ENCODE peak calls at places on chromosomes 3 and 15, in four cellular contexts. One of them, this sample, is unnamed.

GRCh38 chr3:43286886-43287301 is 554 bp downstream of the SNRK start:
- DNase-seq in A549: peak
- DNase-seq in osteoblast: peak
- DNase-seq in uterus: no peak
- DNase-seq in this sample: peak

GRCh38 chr3:13584427-13584891 is 35.5 kb downstream of the FBLN2 start:
- DNase-seq in A549: no peak
- DNase-seq in osteoblast: peak
- DNase-seq in uterus: no peak
- DNase-seq in this sample: no peak

GRCh38 chr3:184259878-184260570 is 1.3 kb downstream of the CAMK2N2 start:
- DNase-seq in A549: peak
- DNase-seq in osteoblast: peak
- DNase-seq in uterus: peak
- DNase-seq in this sample: no peak

GRCh38 chr3:183870563-183870962 is 14.1 kb downstream of the PARL start:
- DNase-seq in A549: no peak
- DNase-seq in osteoblast: no peak
- DNase-seq in uterus: no peak
- DNase-seq in this sample: no peak

GRCh38 chr3:114218006-114218405 is 19.4 kb downstream of the ZNF80 start:
- DNase-seq in A549: no peak
- DNase-seq in osteoblast: no peak
- DNase-seq in uterus: no peak
- DNase-seq in this sample: peak

GRCh38 chr3:153829596-153830170 is 291.5 kb upstream of the ARHGEF26 start:
- DNase-seq in A549: no peak
- DNase-seq in osteoblast: no peak
- DNase-seq in uterus: no peak
- DNase-seq in this sample: peak

GRCh38 chr3:129003578-129004112 is 2.5 kb downstream of the EFCC1 start:
- DNase-seq in A549: no peak
- DNase-seq in osteoblast: peak
- DNase-seq in uterus: no peak
- DNase-seq in this sample: no peak

GRCh38 chr3:194996746-194997145 is 274.2 kb downstream of the XXYLT1 start:
- DNase-seq in A549: no peak
- DNase-seq in osteoblast: no peak
- DNase-seq in uterus: no peak
- DNase-seq in this sample: no peak

GRCh38 chr15:74243431-74243830 is 7.3 kb downstream of the CCDC33 start:
- DNase-seq in A549: no peak
- DNase-seq in osteoblast: no peak
- DNase-seq in uterus: no peak
- DNase-seq in this sample: no peak

GRCh38 chr3:184567924-184568590 is 6.5 kb downstream of the EPHB3 start:
- DNase-seq in A549: no peak
- DNase-seq in osteoblast: no peak
- DNase-seq in uterus: no peak
- DNase-seq in this sample: no peak

GRCh38 chr3:196813903-196814302 is 53.8 kb upstream of the SENP5 start:
- DNase-seq in A549: no peak
- DNase-seq in osteoblast: peak
- DNase-seq in uterus: no peak
- DNase-seq in this sample: peak

GRCh38 chr3:67526246-67526645 is 128.2 kb downstream of the SUCLG2 start:
- DNase-seq in A549: no peak
- DNase-seq in osteoblast: no peak
- DNase-seq in uterus: no peak
- DNase-seq in this sample: peak

GRCh38 chr15:74422723-74423442 is 10.9 kb downstream of the SEMA7A start:
- DNase-seq in A549: no peak
- DNase-seq in osteoblast: peak
- DNase-seq in uterus: no peak
- DNase-seq in this sample: peak

GRCh38 chr15:39363761-39364586 is 216.9 kb upstream of the THBS1 start:
- DNase-seq in A549: no peak
- DNase-seq in osteoblast: no peak
- DNase-seq in uterus: no peak
- DNase-seq in this sample: peak

GRCh38 chr3:162142511-162142910 is 645.9 kb downstream of the OTOL1 start:
- DNase-seq in A549: no peak
- DNase-seq in osteoblast: no peak
- DNase-seq in uterus: no peak
- DNase-seq in this sample: peak

GRCh38 chr3:28286595-28286994 is 45.2 kb downstream of the CMC1 start:
- DNase-seq in A549: peak
- DNase-seq in osteoblast: no peak
- DNase-seq in uterus: no peak
- DNase-seq in this sample: peak

GRCh38 chr3:50340404-50341329 is at the start of gene RASSF1:
- DNase-seq in A549: no peak
- DNase-seq in osteoblast: peak
- DNase-seq in uterus: peak
- DNase-seq in this sample: peak

DNA sequence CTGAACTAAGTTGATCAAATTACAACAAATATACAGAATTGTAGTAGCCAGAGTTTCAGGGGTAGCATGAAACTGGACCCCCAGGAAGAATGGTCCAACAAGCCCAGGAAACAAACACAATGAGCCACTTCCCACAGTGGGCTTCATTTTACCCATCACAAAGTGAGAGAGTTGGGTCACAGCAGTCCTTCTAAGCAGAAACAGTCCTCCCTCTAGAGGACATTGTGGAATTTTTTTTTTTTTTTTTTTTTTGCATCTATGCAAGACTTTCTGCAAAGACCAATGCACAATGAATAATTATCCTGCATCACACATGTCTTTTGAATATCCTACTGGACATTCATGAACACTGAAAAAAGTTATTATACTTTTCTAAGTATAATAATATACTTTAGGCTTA is 73.8 kb upstream of the ATP13A5 start:
- DNase-seq in A549: no peak
- DNase-seq in osteoblast: no peak
- DNase-seq in uterus: no peak
- DNase-seq in this sample: no peak
- TF ChIP-seq CTCF in A549: no peak
- TF ChIP-seq CTCF in osteoblast: peak
- TF ChIP-seq CTCF in uterus: no peak
- TF ChIP-seq CTCF in this sample: peak

GRCh38 chr15:65421360-65422215 is 1.2 kb downstream of the IGDCC4 start:
- DNase-seq in A549: no peak
- DNase-seq in osteoblast: peak
- DNase-seq in uterus: peak
- DNase-seq in this sample: peak
- H3K4me3 ChIP-seq in A549: peak
- H3K4me3 ChIP-seq in osteoblast: peak
- H3K4me3 ChIP-seq in uterus: peak
- H3K4me3 ChIP-seq in this sample: peak

DNA sequence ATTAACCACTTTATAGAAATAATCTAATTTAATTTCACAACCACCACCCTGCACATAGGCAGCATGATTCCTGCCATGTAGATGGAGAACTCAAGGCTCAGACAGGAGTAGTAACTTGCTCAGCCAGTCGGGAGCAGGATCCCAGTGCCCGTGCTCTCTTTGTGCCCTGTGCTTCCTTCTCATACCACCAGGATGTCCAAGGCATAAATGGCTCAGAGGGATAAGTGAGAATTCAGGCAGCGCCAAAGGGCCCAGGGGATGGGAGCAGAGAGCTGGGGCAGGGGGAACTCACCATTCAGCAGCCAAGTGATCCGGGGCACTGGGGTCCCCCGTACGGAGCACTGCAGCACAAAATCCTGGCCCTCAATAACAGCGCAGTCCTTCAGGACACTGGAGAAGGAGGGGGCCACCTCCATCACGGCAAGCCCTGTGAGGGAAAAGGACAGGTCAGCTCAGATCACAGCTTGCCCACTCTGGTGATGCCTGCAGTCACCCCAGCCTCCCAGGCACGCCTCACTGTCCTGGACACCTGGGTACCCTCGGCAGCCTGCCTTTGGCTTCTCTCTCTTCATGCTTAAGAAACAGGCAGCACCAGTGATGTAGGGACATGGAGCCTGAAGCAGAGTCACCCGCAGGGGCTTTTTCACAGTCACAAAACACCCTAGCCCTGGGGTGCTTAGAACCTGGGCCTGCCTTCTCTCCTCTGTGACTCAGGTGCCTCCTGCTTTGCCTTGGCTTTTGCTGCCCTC is 141.0 kb upstream of the HACD2 start:
- DNase-seq in A549: no peak
- DNase-seq in osteoblast: peak
- DNase-seq in uterus: no peak
- DNase-seq in this sample: no peak
- TF ChIP-seq CTCF in A549: no peak
- TF ChIP-seq CTCF in osteoblast: peak
- TF ChIP-seq CTCF in uterus: no peak
- TF ChIP-seq CTCF in this sample: peak

DNA sequence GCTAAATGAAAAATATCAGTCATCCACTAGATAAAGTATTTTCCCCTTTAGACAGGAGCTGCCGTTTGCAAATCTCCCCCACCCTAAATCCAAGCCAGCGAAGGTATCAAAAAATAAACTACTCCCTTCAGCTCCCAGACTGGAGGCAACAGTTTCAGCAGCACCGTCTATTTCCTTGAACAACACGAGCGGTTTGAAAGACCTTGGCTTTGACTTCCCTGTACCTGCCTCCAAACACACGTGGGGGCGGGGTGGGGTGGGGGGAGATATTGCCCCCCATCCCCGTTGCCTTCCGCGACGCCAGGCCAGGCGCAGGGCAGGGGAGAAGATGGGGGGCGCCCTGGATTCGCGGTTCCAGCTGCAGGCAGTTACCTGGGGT is 804 bp upstream of the CACNA1D start:
- DNase-seq in A549: no peak
- DNase-seq in osteoblast: no peak
- DNase-seq in uterus: no peak
- DNase-seq in this sample: no peak
- H3K4me3 ChIP-seq in A549: peak
- H3K4me3 ChIP-seq in osteoblast: no peak
- H3K4me3 ChIP-seq in uterus: peak
- H3K4me3 ChIP-seq in this sample: no peak

GRCh38 chr3:23086831-23087230 is 116.3 kb upstream of the UBE2E2 start:
- DNase-seq in A549: no peak
- DNase-seq in osteoblast: no peak
- DNase-seq in uterus: no peak
- DNase-seq in this sample: no peak

GRCh38 chr3:23085256-23085655 is 117.9 kb upstream of the UBE2E2 start:
- DNase-seq in A549: no peak
- DNase-seq in osteoblast: no peak
- DNase-seq in uterus: no peak
- DNase-seq in this sample: peak

GRCh38 chr3:23079976-23080375 is 123.2 kb upstream of the UBE2E2 start:
- DNase-seq in A549: peak
- DNase-seq in osteoblast: no peak
- DNase-seq in uterus: no peak
- DNase-seq in this sample: peak

GRCh38 chr3:23086366-23086765 is 116.8 kb upstream of the UBE2E2 start:
- DNase-seq in A549: no peak
- DNase-seq in osteoblast: no peak
- DNase-seq in uterus: no peak
- DNase-seq in this sample: no peak

GRCh38 chr3:23084367-23084766 is 118.8 kb upstream of the UBE2E2 start:
- DNase-seq in A549: no peak
- DNase-seq in osteoblast: no peak
- DNase-seq in uterus: no peak
- DNase-seq in this sample: no peak
- TF ChIP-seq CTCF in A549: no peak
- TF ChIP-seq CTCF in osteoblast: no peak
- TF ChIP-seq CTCF in uterus: no peak
- TF ChIP-seq CTCF in this sample: no peak

DNA sequence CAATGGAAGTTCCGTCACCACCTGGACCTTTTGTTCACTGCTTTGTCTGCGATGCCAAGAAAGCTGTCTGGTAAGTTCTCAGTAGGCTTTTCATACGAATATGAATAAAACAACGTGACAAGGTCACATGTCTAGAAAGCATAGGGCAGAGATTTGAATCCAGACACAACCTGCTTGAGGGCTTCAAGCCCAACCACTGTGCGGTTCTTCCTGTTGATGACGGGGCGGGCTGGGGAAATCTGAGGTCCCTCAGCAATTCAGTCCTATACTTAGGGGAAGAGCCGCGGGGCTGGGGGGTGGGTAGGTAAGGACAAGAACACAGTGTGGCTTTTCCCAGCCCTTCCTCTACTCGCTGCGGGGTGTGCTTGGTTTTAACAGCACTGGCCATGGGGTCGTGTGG is 32.4 kb upstream of the SMAD3 start:
- DNase-seq in A549: no peak
- DNase-seq in osteoblast: no peak
- DNase-seq in uterus: no peak
- DNase-seq in this sample: no peak
- H3K4me3 ChIP-seq in A549: no peak
- H3K4me3 ChIP-seq in osteoblast: peak
- H3K4me3 ChIP-seq in uterus: no peak
- H3K4me3 ChIP-seq in this sample: no peak

GRCh38 chr3:189947948-189948723 is 172.6 kb downstream of the P3H2 start:
- DNase-seq in A549: no peak
- DNase-seq in osteoblast: no peak
- DNase-seq in uterus: no peak
- DNase-seq in this sample: peak
- TF ChIP-seq CTCF in A549: peak
- TF ChIP-seq CTCF in osteoblast: peak
- TF ChIP-seq CTCF in uterus: peak
- TF ChIP-seq CTCF in this sample: peak

GRCh38 chr3:150370982-150371381 is 37.1 kb upstream of the TSC22D2 start:
- DNase-seq in A549: no peak
- DNase-seq in osteoblast: no peak
- DNase-seq in uterus: no peak
- DNase-seq in this sample: no peak
- H3K4me3 ChIP-seq in A549: peak
- H3K4me3 ChIP-seq in osteoblast: peak
- H3K4me3 ChIP-seq in uterus: no peak
- H3K4me3 ChIP-seq in this sample: peak

GRCh38 chr3:172029425-172030128 is 9.8 kb upstream of the FNDC3B start:
- DNase-seq in A549: no peak
- DNase-seq in osteoblast: no peak
- DNase-seq in uterus: no peak
- DNase-seq in this sample: no peak

GRCh38 chr3:172036541-172037215 is 2.7 kb upstream of the FNDC3B start:
- DNase-seq in A549: no peak
- DNase-seq in osteoblast: no peak
- DNase-seq in uterus: no peak
- DNase-seq in this sample: no peak

GRCh38 chr3:172033392-172033791 is 6.0 kb upstream of the FNDC3B start:
- DNase-seq in A549: no peak
- DNase-seq in osteoblast: no peak
- DNase-seq in uterus: no peak
- DNase-seq in this sample: no peak

GRCh38 chr3:172034786-172035685 is 4.3 kb upstream of the FNDC3B start:
- DNase-seq in A549: no peak
- DNase-seq in osteoblast: no peak
- DNase-seq in uterus: no peak
- DNase-seq in this sample: peak

DNA sequence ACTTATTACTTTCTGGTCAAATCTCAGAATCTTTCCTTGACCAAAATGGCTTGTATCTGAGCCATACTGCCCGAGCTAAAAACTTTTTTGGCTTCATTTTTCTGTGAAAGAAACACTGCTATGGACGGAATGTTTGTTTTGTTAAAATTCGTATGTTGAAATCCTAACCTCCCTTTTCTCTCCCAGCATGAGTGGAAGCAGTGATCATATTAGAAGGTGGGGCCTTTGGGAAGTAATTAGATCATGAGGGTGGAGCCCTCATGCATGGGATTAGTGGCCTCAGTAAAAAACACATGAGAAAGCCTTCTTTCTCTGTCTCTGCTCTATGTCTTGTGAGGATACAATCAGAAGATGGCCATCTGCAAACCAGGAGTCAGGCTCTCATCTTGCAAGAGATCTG is 7.4 kb upstream of the FNDC3B start:
- DNase-seq in A549: no peak
- DNase-seq in osteoblast: no peak
- DNase-seq in uterus: no peak
- DNase-seq in this sample: peak
- TF ChIP-seq CTCF in A549: no peak
- TF ChIP-seq CTCF in osteoblast: no peak
- TF ChIP-seq CTCF in uterus: no peak
- TF ChIP-seq CTCF in this sample: no peak